ENCODE peak calls at places on chromosomes 5 and 9, in four cellular contexts. One of them, this sample, is unnamed.

GRCh38 chr9:33510264-33511183 is 13.5 kb upstream of the ANKRD18B start:
- DNase-seq in NCI-H345: peak
- DNase-seq in osteoblast: peak
- DNase-seq in iPS-NIHi11: peak
- DNase-seq in this sample: peak

GRCh38 chr9:113376634-113377531 is at the start of gene HDHD3:
- DNase-seq in osteoblast: peak
- DNase-seq in NCI-H345: peak
- DNase-seq in iPS-NIHi11: peak
- DNase-seq in this sample: peak

GRCh38 chr9:137556069-137556838 is 4.6 kb downstream of the MRPL41 start:
- DNase-seq in NCI-H345: no peak
- DNase-seq in iPS-NIHi11: no peak
- DNase-seq in osteoblast: peak
- DNase-seq in this sample: no peak

GRCh38 chr5:137114529-137114928 is 384.6 kb downstream of the SPOCK1 start:
- DNase-seq in iPS-NIHi11: no peak
- DNase-seq in NCI-H345: no peak
- DNase-seq in osteoblast: peak
- DNase-seq in this sample: no peak

GRCh38 chr9:128340691-128341434 is 536 bp downstream of the SLC27A4 start:
- DNase-seq in NCI-H345: no peak
- DNase-seq in iPS-NIHi11: peak
- DNase-seq in osteoblast: no peak
- DNase-seq in this sample: no peak

GRCh38 chr5:62152394-62153123 is 153.4 kb upstream of the KIF2A start:
- DNase-seq in osteoblast: peak
- DNase-seq in iPS-NIHi11: no peak
- DNase-seq in NCI-H345: peak
- DNase-seq in this sample: no peak

GRCh38 chr5:5209101-5209500 is 69.0 kb downstream of the ADAMTS16 start:
- DNase-seq in iPS-NIHi11: no peak
- DNase-seq in osteoblast: no peak
- DNase-seq in NCI-H345: no peak
- DNase-seq in this sample: no peak

GRCh38 chr9:35521708-35522107 is 31.8 kb downstream of the RUSC2 start:
- DNase-seq in osteoblast: no peak
- DNase-seq in NCI-H345: no peak
- DNase-seq in iPS-NIHi11: no peak
- DNase-seq in this sample: peak

GRCh38 chr9:137017071-137017470 is 11.0 kb downstream of the ABCA2 start:
- DNase-seq in NCI-H345: no peak
- DNase-seq in iPS-NIHi11: no peak
- DNase-seq in osteoblast: no peak
- DNase-seq in this sample: no peak

GRCh38 chr5:139108056-139108811 is 89.9 kb downstream of the SIL1 start:
- DNase-seq in osteoblast: peak
- DNase-seq in NCI-H345: peak
- DNase-seq in iPS-NIHi11: no peak
- DNase-seq in this sample: peak

GRCh38 chr9:135482015-135482754 is 2.6 kb downstream of the PPP1R26 start:
- DNase-seq in NCI-H345: no peak
- DNase-seq in iPS-NIHi11: no peak
- DNase-seq in osteoblast: peak
- DNase-seq in this sample: no peak

GRCh38 chr5:37494756-37495155 is 115.6 kb downstream of the WDR70 start:
- DNase-seq in iPS-NIHi11: no peak
- DNase-seq in NCI-H345: no peak
- DNase-seq in osteoblast: no peak
- DNase-seq in this sample: no peak

GRCh38 chr5:891837-892389 is 688 bp downstream of the BRD9 start:
- DNase-seq in NCI-H345: no peak
- DNase-seq in osteoblast: peak
- DNase-seq in iPS-NIHi11: no peak
- DNase-seq in this sample: peak

GRCh38 chr9:96495341-96495740 is 45.4 kb downstream of the HABP4 start:
- DNase-seq in NCI-H345: no peak
- DNase-seq in iPS-NIHi11: no peak
- DNase-seq in osteoblast: peak
- DNase-seq in this sample: peak

GRCh38 chr5:142886211-142886610 is 116.0 kb downstream of the ARHGAP26 start:
- DNase-seq in NCI-H345: no peak
- DNase-seq in osteoblast: no peak
- DNase-seq in iPS-NIHi11: no peak
- DNase-seq in this sample: no peak

GRCh38 chr5:144531191-144531590 is 360.5 kb downstream of the KCTD16 start:
- DNase-seq in osteoblast: no peak
- DNase-seq in iPS-NIHi11: no peak
- DNase-seq in NCI-H345: no peak
- DNase-seq in this sample: no peak

GRCh38 chr5:27472000-27472763 is 433.8 kb upstream of the CDH9 start:
- DNase-seq in iPS-NIHi11: peak
- DNase-seq in osteoblast: no peak
- DNase-seq in NCI-H345: peak
- DNase-seq in this sample: peak

GRCh38 chr5:77910789-77911188 is 134.7 kb upstream of the TBCA start:
- DNase-seq in iPS-NIHi11: no peak
- DNase-seq in osteoblast: no peak
- DNase-seq in NCI-H345: no peak
- DNase-seq in this sample: no peak

GRCh38 chr9:123438821-123439220 is 82.8 kb downstream of the CRB2 start:
- DNase-seq in iPS-NIHi11: peak
- DNase-seq in NCI-H345: no peak
- DNase-seq in osteoblast: no peak
- DNase-seq in this sample: no peak

GRCh38 chr5:122846051-122846567 is 696 bp downstream of the SNX24 start:
- DNase-seq in NCI-H345: no peak
- DNase-seq in iPS-NIHi11: no peak
- DNase-seq in osteoblast: peak
- DNase-seq in this sample: peak

GRCh38 chr5:60488466-60489130 is 211.4 kb downstream of the DEPDC1B start:
- DNase-seq in iPS-NIHi11: no peak
- DNase-seq in osteoblast: peak
- DNase-seq in NCI-H345: no peak
- DNase-seq in this sample: no peak

GRCh38 chr9:33041459-33042188 is 16.6 kb downstream of the DNAJA1 start:
- DNase-seq in NCI-H345: no peak
- DNase-seq in osteoblast: no peak
- DNase-seq in iPS-NIHi11: no peak
- DNase-seq in this sample: no peak

GRCh38 chr9:14515564-14516198 is 177.6 kb downstream of the ZDHHC21 start:
- DNase-seq in osteoblast: no peak
- DNase-seq in NCI-H345: peak
- DNase-seq in iPS-NIHi11: peak
- DNase-seq in this sample: no peak

GRCh38 chr5:151195622-151196021 is 28.3 kb downstream of the CCDC69 start:
- DNase-seq in iPS-NIHi11: no peak
- DNase-seq in osteoblast: no peak
- DNase-seq in NCI-H345: no peak
- DNase-seq in this sample: no peak

GRCh38 chr9:127445851-127446719 is 5.1 kb downstream of the RPL12 start:
- DNase-seq in NCI-H345: no peak
- DNase-seq in osteoblast: no peak
- DNase-seq in iPS-NIHi11: no peak
- DNase-seq in this sample: no peak

GRCh38 chr9:116238751-116239340 is 85.3 kb downstream of the PAPPA start:
- DNase-seq in osteoblast: no peak
- DNase-seq in iPS-NIHi11: no peak
- DNase-seq in NCI-H345: no peak
- DNase-seq in this sample: no peak

GRCh38 chr5:126970517-126971017 is 59.8 kb downstream of the MARCHF3 start:
- DNase-seq in iPS-NIHi11: no peak
- DNase-seq in osteoblast: peak
- DNase-seq in NCI-H345: no peak
- DNase-seq in this sample: peak

GRCh38 chr5:54553659-54554207 is 36.2 kb downstream of the SNX18 start:
- DNase-seq in osteoblast: no peak
- DNase-seq in NCI-H345: no peak
- DNase-seq in iPS-NIHi11: no peak
- DNase-seq in this sample: no peak

This sample was measured in AG08396.